ENCODE peak calls at places on chromosomes 3 and 15, in six cellular contexts. I is mesenchymal stem cell, U is heart right ventricle, G is K562, S is psoas muscle, L is neural progenitor cell. A is an unnamed sample.
A peak's percentile ranks its signal among the peaks of the same experiment; 100 is the strongest.

GRCh38 chr3:40137586-40138295 is 171.8 kb upstream of the EIF1B start:
- DNase-seq in I (no peak), U (no peak), G (no peak), S (no peak), L (no peak), A (no peak)

GRCh38 chr15:56366211-56366610 is 985 bp downstream of the TEX9 start:
- DNase-seq in I (no peak), U (no peak), G (no peak), S (no peak), L (peak; percentile 5), A (no peak)

GRCh38 chr3:117616213-117616612 is 906.6 kb downstream of the TUSC7 start:
- DNase-seq in I (no peak), U (no peak), G (no peak), S (no peak), L (no peak), A (no peak)

GRCh38 chr3:117921411-117921810 is 1113.2 kb downstream of the IGSF11 start:
- DNase-seq in I (no peak), U (no peak), G (no peak), S (no peak), L (no peak), A (no peak)

GRCh38 chr3:100517276-100517675 is 24.9 kb downstream of the TMEM45A start:
- DNase-seq in I (no peak), U (no peak), G (no peak), S (no peak), L (no peak), A (no peak)

GRCh38 chr3:125313060-125313635 is 62.0 kb downstream of the ZNF148 start:
- DNase-seq in I (peak; percentile 58), U (no peak), G (peak; percentile 5), S (no peak), L (no peak), A (no peak)

GRCh38 chr15:92091155-92091734 is 237.7 kb downstream of the SLCO3A1 start:
- DNase-seq in I (no peak), U (peak; percentile 30), G (peak; percentile 64), S (no peak), L (peak; percentile 80), A (no peak)

GRCh38 chr3:29694783-29695182 is 413.9 kb downstream of the RBMS3 start:
- DNase-seq in I (peak; percentile 91), U (peak; percentile 18), G (no peak), S (no peak), L (no peak), A (peak; percentile 94)

GRCh38 chr3:43894176-43895049 is 203.7 kb downstream of the ABHD5 start:
- DNase-seq in I (peak; percentile 57), U (peak; percentile 15), G (peak; percentile 55), S (peak; percentile 46), L (peak; percentile 93), A (no peak)

GRCh38 chr3:183541738-183542137 is 13.8 kb downstream of the KLHL6 start:
- DNase-seq in I (peak; percentile 12), U (no peak), G (no peak), S (no peak), L (no peak), A (no peak)

GRCh38 chr3:12294885-12295580 is 6.2 kb downstream of the PPARG start:
- DNase-seq in I (peak; percentile 78), U (no peak), G (no peak), S (no peak), L (no peak), A (peak; percentile 90)

GRCh38 chr3:120350431-120350941 is 1.3 kb upstream of the LRRC58 start:
- DNase-seq in I (peak; percentile 75), U (peak; percentile 13), G (peak; percentile 53), S (no peak), L (no peak), A (peak; percentile 56)

GRCh38 chr3:156782921-156783320 is 43.2 kb upstream of the LEKR1 start:
- DNase-seq in I (no peak), U (no peak), G (no peak), S (no peak), L (no peak), A (no peak)

GRCh38 chr3:113222412-113223086 is 11.2 kb downstream of the BOC start:
- DNase-seq in I (no peak), U (no peak), G (no peak), S (no peak), L (no peak), A (no peak)

GRCh38 chr15:74955017-74955416 is 1.6 kb downstream of the RPP25 start:
- DNase-seq in I (peak; percentile 31), U (no peak), G (no peak), S (no peak), L (no peak), A (no peak)

GRCh38 chr3:152113992-152114651 is 154.6 kb upstream of the MBNL1 start:
- DNase-seq in I (no peak), U (no peak), G (no peak), S (no peak), L (no peak), A (no peak)

GRCh38 chr3:186915808-186916796 is 14.2 kb upstream of the ST6GAL1 start:
- DNase-seq in I (no peak), U (no peak), G (no peak), S (peak; percentile 35), L (no peak), A (no peak)

GRCh38 chr3:142735462-142735861 is 11.6 kb downstream of the TRPC1 start:
- DNase-seq in I (no peak), U (no peak), G (no peak), S (no peak), L (peak; percentile 62), A (no peak)

GRCh38 chr3:85576801-85577200 is 618.0 kb downstream of the CADM2 start:
- DNase-seq in I (no peak), U (no peak), G (no peak), S (no peak), L (no peak), A (no peak)

GRCh38 chr3:122803977-122804376 is 9.1 kb downstream of the SLC49A4 start:
- DNase-seq in I (no peak), U (no peak), G (no peak), S (no peak), L (no peak), A (no peak)

GRCh38 chr3:157573780-157574378 is 70.7 kb upstream of the VEPH1 start:
- DNase-seq in I (peak; percentile 8), U (no peak), G (no peak), S (no peak), L (no peak), A (no peak)

GRCh38 chr3:24454862-24455261 is 39.8 kb downstream of the THRB start:
- DNase-seq in I (peak; percentile 17), U (no peak), G (no peak), S (no peak), L (no peak), A (no peak)

GRCh38 chr3:31077826-31078225 is 183.4 kb upstream of the GADL1 start:
- DNase-seq in I (peak; percentile 28), U (no peak), G (no peak), S (no peak), L (no peak), A (no peak)

GRCh38 chr3:11307830-11308432 is 35.7 kb downstream of the ATG7 start:
- DNase-seq in I (no peak), U (no peak), G (no peak), S (no peak), L (no peak), A (no peak)

GRCh38 chr3:10290476-10291138 is 2.1 kb downstream of the GHRL start:
- DNase-seq in I (no peak), U (no peak), G (no peak), S (no peak), L (no peak), A (no peak)

GRCh38 chr3:66372681-66373350 is 128.0 kb downstream of the LRIG1 start:
- DNase-seq in I (no peak), U (peak; percentile 63), G (peak; percentile 4), S (no peak), L (peak; percentile 59), A (no peak)

GRCh38 chr15:39830166-39830565 is 47.5 kb upstream of the FSIP1 start:
- DNase-seq in I (no peak), U (no peak), G (no peak), S (no peak), L (no peak), A (no peak)

GRCh38 chr3:46406786-46407611 is at the start of the genes CCR5AS and CCRL2:
- DNase-seq in I (peak; percentile 48), U (peak; percentile 85), G (peak; percentile 99), S (peak; percentile 37), L (no peak), A (no peak)

GRCh38 chr15:25849431-25849921 is 13.7 kb downstream of the ATP10A start:
- DNase-seq in I (peak; percentile 27), U (peak; percentile 69), G (no peak), S (no peak), L (peak; percentile 28), A (peak; percentile 63)

GRCh38 chr3:162034368-162034767 is 537.8 kb downstream of the OTOL1 start:
- DNase-seq in I (peak; percentile 11), U (no peak), G (no peak), S (no peak), L (no peak), A (peak; percentile 69)

GRCh38 chr3:145849115-145849514 is 311.9 kb downstream of the PLOD2 start:
- DNase-seq in I (peak; percentile 1), U (no peak), G (no peak), S (no peak), L (no peak), A (no peak)

GRCh38 chr3:143040264-143040879 is 39.0 kb downstream of the U2SURP start:
- DNase-seq in I (peak; percentile 47), U (no peak), G (peak; percentile 36), S (no peak), L (peak; percentile 19), A (peak; percentile 14)

GRCh38 chr3:138944136-138944658 is 2.7 kb downstream of the FOXL2 start:
- DNase-seq in I (no peak), U (no peak), G (peak; percentile 62), S (no peak), L (peak; percentile 58), A (no peak)
- H3K4me3 ChIP-seq in I (no peak overlapping the region), U (no peak overlapping the region), G (peak overlapping the region; percentile 59), S (peak overlapping the region; percentile 72), L (peak overlapping the region; percentile 28), A (no peak overlapping the region)

GRCh38 chr3:4495294-4496110 is 2.4 kb downstream of the ITPR1 start:
- DNase-seq in I (no peak), U (no peak), G (peak; percentile 67), S (no peak), L (no peak), A (no peak)
- H3K4me3 ChIP-seq in I (no peak overlapping the region), U (peak overlapping the region; percentile 82), G (peak overlapping the region; percentile 61), S (peak overlapping the region; percentile 72), L (no peak overlapping the region), A (peak overlapping the region; percentile 89)

DNA sequence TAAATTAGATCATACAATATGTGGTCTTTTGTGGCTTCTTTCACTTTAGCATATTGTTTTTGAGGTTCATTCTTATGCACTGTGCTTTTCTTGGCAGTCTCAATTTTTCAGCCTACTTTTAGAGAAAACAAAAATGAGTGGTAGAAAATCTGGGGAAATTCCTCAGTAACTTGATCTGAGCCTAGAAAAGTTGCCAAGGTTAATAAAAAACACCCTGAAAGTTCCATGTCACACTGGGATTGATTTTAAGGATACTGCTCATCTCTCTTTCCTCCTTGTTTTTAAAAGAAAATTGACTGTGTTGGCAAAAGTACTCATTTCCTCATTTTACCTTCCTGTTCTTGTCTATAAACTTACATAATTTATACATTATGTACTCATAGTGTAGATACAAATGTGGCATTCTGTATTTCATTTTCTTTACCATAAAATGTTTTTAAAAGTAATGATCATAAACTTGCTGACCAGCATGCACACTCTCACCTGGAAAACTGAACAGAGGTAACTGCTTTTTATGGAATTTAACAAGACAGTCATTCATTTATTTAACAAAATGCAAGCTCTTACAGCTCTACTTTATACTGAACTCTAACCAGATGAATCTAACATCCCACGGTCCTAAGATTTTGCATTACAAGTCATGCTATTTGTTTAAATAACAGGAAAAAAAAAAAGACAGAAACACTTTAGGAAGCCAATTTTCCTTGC is 28.6 kb upstream of the SH3BP5 start:
- DNase-seq in I (no peak), U (no peak), G (no peak), S (no peak), L (no peak), A (no peak)
- H3K4me3 ChIP-seq in I (no peak overlapping the region), U (no peak overlapping the region), G (no peak overlapping the region), S (no peak overlapping the region), L (no peak overlapping the region), A (no peak overlapping the region)

GRCh38 chr3:38606561-38606960 is 42.9 kb downstream of the SCN5A start:
- DNase-seq in I (no peak), U (no peak), G (no peak), S (no peak), L (no peak), A (no peak)
- H3K4me3 ChIP-seq in I (no peak overlapping the region), U (no peak overlapping the region), G (no peak overlapping the region), S (no peak overlapping the region), L (no peak overlapping the region), A (no peak overlapping the region)